ENCODE peak calls at places on chromosomes 11 and 22, in seven cellular contexts. One of them, this sample, is unnamed.
A peak's percentile ranks its signal among the peaks of the same experiment; 100 is the strongest.

GRCh38 chr22:37370306-37370979 is 56.8 kb downstream of the ELFN2 start:
- DNase-seq in retina: peak; percentile 44
- DNase-seq in AG10803: no peak
- DNase-seq in colonic mucosa: peak; percentile 25
- DNase-seq in cardiac muscle cell: no peak
- DNase-seq in H54: no peak
- DNase-seq in PC-9: no peak
- DNase-seq in this sample: no peak

GRCh38 chr11:73325036-73325981 is 17.2 kb downstream of the ARHGEF17 start:
- DNase-seq in retina: no peak
- DNase-seq in AG10803: peak; percentile 59
- DNase-seq in colonic mucosa: no peak
- DNase-seq in cardiac muscle cell: no peak
- DNase-seq in H54: no peak
- DNase-seq in PC-9: no peak
- DNase-seq in this sample: peak; percentile 45

GRCh38 chr11:2927851-2928604 is 1.2 kb downstream of the PHLDA2 start:
- DNase-seq in retina: no peak
- DNase-seq in AG10803: peak; percentile 23
- DNase-seq in colonic mucosa: peak; percentile 70
- DNase-seq in cardiac muscle cell: no peak
- DNase-seq in H54: peak; percentile 84
- DNase-seq in PC-9: peak; percentile 56
- DNase-seq in this sample: peak; percentile 78

GRCh38 chr11:2775083-2775625 is 75.4 kb upstream of the KCNQ1OT1 start:
- DNase-seq in retina: no peak
- DNase-seq in AG10803: no peak
- DNase-seq in colonic mucosa: peak; percentile 15
- DNase-seq in cardiac muscle cell: no peak
- DNase-seq in H54: no peak
- DNase-seq in PC-9: no peak
- DNase-seq in this sample: no peak

GRCh38 chr11:75938543-75938942 is 123.5 kb downstream of the UVRAG start:
- DNase-seq in retina: no peak
- DNase-seq in AG10803: peak; percentile 33
- DNase-seq in colonic mucosa: no peak
- DNase-seq in cardiac muscle cell: no peak
- DNase-seq in H54: no peak
- DNase-seq in PC-9: no peak
- DNase-seq in this sample: peak; percentile 68

GRCh38 chr11:77083553-77084245 is 16.9 kb downstream of the CAPN5 start:
- DNase-seq in retina: no peak
- DNase-seq in AG10803: no peak
- DNase-seq in colonic mucosa: no peak
- DNase-seq in cardiac muscle cell: no peak
- DNase-seq in H54: no peak
- DNase-seq in PC-9: no peak
- DNase-seq in this sample: no peak

GRCh38 chr22:48644108-48644507 is 1183.6 kb downstream of the BRD1 start:
- DNase-seq in retina: no peak
- DNase-seq in AG10803: peak; percentile 47
- DNase-seq in colonic mucosa: no peak
- DNase-seq in cardiac muscle cell: peak; percentile 15
- DNase-seq in H54: no peak
- DNase-seq in PC-9: no peak
- DNase-seq in this sample: peak; percentile 44

GRCh38 chr11:72591785-72592490 is 82.3 kb downstream of the PDE2A start:
- DNase-seq in retina: no peak
- DNase-seq in AG10803: no peak
- DNase-seq in colonic mucosa: no peak
- DNase-seq in cardiac muscle cell: no peak
- DNase-seq in H54: no peak
- DNase-seq in PC-9: no peak
- DNase-seq in this sample: no peak

GRCh38 chr11:118608268-118609214 is 1.1 kb downstream of the PHLDB1 start:
- DNase-seq in retina: peak; percentile 80
- DNase-seq in AG10803: peak; percentile 91
- DNase-seq in colonic mucosa: peak; percentile 58
- DNase-seq in cardiac muscle cell: peak; percentile 51
- DNase-seq in H54: peak; percentile 57
- DNase-seq in PC-9: no peak
- DNase-seq in this sample: peak; percentile 97

GRCh38 chr11:112997829-112998228 is 36.6 kb downstream of the NCAM1 start:
- DNase-seq in retina: no peak
- DNase-seq in AG10803: no peak
- DNase-seq in colonic mucosa: no peak
- DNase-seq in cardiac muscle cell: no peak
- DNase-seq in H54: no peak
- DNase-seq in PC-9: no peak
- DNase-seq in this sample: no peak

GRCh38 chr11:26688701-26689100 is 33.2 kb downstream of the SLC5A12 start:
- DNase-seq in retina: no peak
- DNase-seq in AG10803: no peak
- DNase-seq in colonic mucosa: no peak
- DNase-seq in cardiac muscle cell: no peak
- DNase-seq in H54: no peak
- DNase-seq in PC-9: no peak
- DNase-seq in this sample: peak; percentile 46

GRCh38 chr22:39941661-39942060 is 18.5 kb upstream of the TMA7B start:
- DNase-seq in retina: no peak
- DNase-seq in AG10803: no peak
- DNase-seq in colonic mucosa: no peak
- DNase-seq in cardiac muscle cell: no peak
- DNase-seq in H54: no peak
- DNase-seq in PC-9: no peak
- DNase-seq in this sample: no peak

GRCh38 chr22:45817705-45818104 is 146.1 kb downstream of the ATXN10 start:
- DNase-seq in retina: no peak
- DNase-seq in AG10803: no peak
- DNase-seq in colonic mucosa: no peak
- DNase-seq in cardiac muscle cell: no peak
- DNase-seq in H54: no peak
- DNase-seq in PC-9: no peak
- DNase-seq in this sample: no peak

GRCh38 chr11:78350646-78351165 is 66.9 kb downstream of the GAB2 start:
- DNase-seq in retina: no peak
- DNase-seq in AG10803: peak; percentile 61
- DNase-seq in colonic mucosa: peak; percentile 30
- DNase-seq in cardiac muscle cell: no peak
- DNase-seq in H54: no peak
- DNase-seq in PC-9: no peak
- DNase-seq in this sample: peak; percentile 61

GRCh38 chr22:23884133-23884532 is 10.1 kb upstream of the MIF start:
- DNase-seq in retina: no peak
- DNase-seq in AG10803: no peak
- DNase-seq in colonic mucosa: no peak
- DNase-seq in cardiac muscle cell: no peak
- DNase-seq in H54: no peak
- DNase-seq in PC-9: no peak
- DNase-seq in this sample: no peak

GRCh38 chr22:40486962-40487602 is 116.7 kb downstream of the SGSM3 start:
- DNase-seq in retina: no peak
- DNase-seq in AG10803: no peak
- DNase-seq in colonic mucosa: no peak
- DNase-seq in cardiac muscle cell: no peak
- DNase-seq in H54: no peak
- DNase-seq in PC-9: no peak
- DNase-seq in this sample: no peak

GRCh38 chr11:44982496-44983062 is 31.9 kb upstream of the TP53I11 start:
- DNase-seq in retina: no peak
- DNase-seq in AG10803: no peak
- DNase-seq in colonic mucosa: no peak
- DNase-seq in cardiac muscle cell: no peak
- DNase-seq in H54: no peak
- DNase-seq in PC-9: no peak
- DNase-seq in this sample: no peak

GRCh38 chr11:83124631-83125424 is 32.1 kb upstream of the PCF11 start:
- DNase-seq in retina: no peak
- DNase-seq in AG10803: no peak
- DNase-seq in colonic mucosa: no peak
- DNase-seq in cardiac muscle cell: no peak
- DNase-seq in H54: no peak
- DNase-seq in PC-9: no peak
- DNase-seq in this sample: no peak

GRCh38 chr11:77109236-77110019 is 6.8 kb downstream of the OMP start:
- DNase-seq in retina: no peak
- DNase-seq in AG10803: peak; percentile 54
- DNase-seq in colonic mucosa: no peak
- DNase-seq in cardiac muscle cell: no peak
- DNase-seq in H54: peak; percentile 46
- DNase-seq in PC-9: no peak
- DNase-seq in this sample: peak; percentile 65

GRCh38 chr11:67780056-67780455 is 105.6 kb upstream of the ALDH3B2 start:
- DNase-seq in retina: no peak
- DNase-seq in AG10803: no peak
- DNase-seq in colonic mucosa: no peak
- DNase-seq in cardiac muscle cell: no peak
- DNase-seq in H54: no peak
- DNase-seq in PC-9: no peak
- DNase-seq in this sample: no peak

GRCh38 chr22:47167056-47167455 is 404.6 kb downstream of the TBC1D22A start:
- DNase-seq in retina: no peak
- DNase-seq in AG10803: no peak
- DNase-seq in colonic mucosa: no peak
- DNase-seq in cardiac muscle cell: no peak
- DNase-seq in H54: no peak
- DNase-seq in PC-9: no peak
- DNase-seq in this sample: no peak

GRCh38 chr22:31289335-31289734 is 3.0 kb downstream of the PIK3IP1 start:
- DNase-seq in retina: no peak
- DNase-seq in AG10803: no peak
- DNase-seq in colonic mucosa: peak; percentile 76
- DNase-seq in cardiac muscle cell: no peak
- DNase-seq in H54: no peak
- DNase-seq in PC-9: no peak
- DNase-seq in this sample: no peak

GRCh38 chr11:107176148-107177105 is 158.2 kb upstream of the GUCY1A2 start:
- DNase-seq in retina: no peak
- DNase-seq in AG10803: no peak
- DNase-seq in colonic mucosa: no peak
- DNase-seq in cardiac muscle cell: no peak
- DNase-seq in H54: no peak
- DNase-seq in PC-9: no peak
- DNase-seq in this sample: no peak

GRCh38 chr22:48574776-48575566 is 1252.7 kb downstream of the BRD1 start:
- DNase-seq in retina: peak; percentile 74
- DNase-seq in AG10803: peak; percentile 49
- DNase-seq in colonic mucosa: peak; percentile 22
- DNase-seq in cardiac muscle cell: peak; percentile 79
- DNase-seq in H54: no peak
- DNase-seq in PC-9: no peak
- DNase-seq in this sample: peak; percentile 42

GRCh38 chr11:86488553-86488952 is 113.9 kb downstream of the CCDC81 start:
- DNase-seq in retina: no peak
- DNase-seq in AG10803: no peak
- DNase-seq in colonic mucosa: no peak
- DNase-seq in cardiac muscle cell: no peak
- DNase-seq in H54: no peak
- DNase-seq in PC-9: no peak
- DNase-seq in this sample: peak; percentile 70

GRCh38 chr11:28739489-28740280 is 631.5 kb downstream of the METTL15 start:
- DNase-seq in retina: no peak
- DNase-seq in AG10803: no peak
- DNase-seq in colonic mucosa: no peak
- DNase-seq in cardiac muscle cell: no peak
- DNase-seq in H54: no peak
- DNase-seq in PC-9: no peak
- DNase-seq in this sample: no peak

GRCh38 chr11:84871116-84871515 is 756.0 kb downstream of the DLG2 start:
- DNase-seq in retina: no peak
- DNase-seq in AG10803: no peak
- DNase-seq in colonic mucosa: no peak
- DNase-seq in cardiac muscle cell: no peak
- DNase-seq in H54: no peak
- DNase-seq in PC-9: no peak
- DNase-seq in this sample: no peak

GRCh38 chr11:33770236-33770635 is 4.1 kb downstream of the FBXO3 start:
- DNase-seq in retina: no peak
- DNase-seq in AG10803: no peak
- DNase-seq in colonic mucosa: no peak
- DNase-seq in cardiac muscle cell: no peak
- DNase-seq in H54: no peak
- DNase-seq in PC-9: no peak
- DNase-seq in this sample: no peak

GRCh38 chr22:50034126-50035081 is 21.8 kb upstream of the IL17REL start:
- DNase-seq in retina: no peak
- DNase-seq in AG10803: no peak
- DNase-seq in colonic mucosa: no peak
- DNase-seq in cardiac muscle cell: no peak
- DNase-seq in H54: no peak
- DNase-seq in PC-9: no peak
- DNase-seq in this sample: no peak

GRCh38 chr11:130323452-130324448 is 9.0 kb upstream of the ZBTB44 start:
- DNase-seq in retina: no peak
- DNase-seq in AG10803: peak; percentile 93
- DNase-seq in colonic mucosa: no peak
- DNase-seq in cardiac muscle cell: no peak
- DNase-seq in H54: no peak
- DNase-seq in PC-9: no peak
- DNase-seq in this sample: peak; percentile 80